ENCODE peak calls at places on chromosomes 6 and 20, in four cellular contexts. One of them, this sample, is unnamed.

GRCh38 chr20:47263502-47264084 is 92.9 kb downstream of the ZMYND8 start:
- DNase-seq in neuronal stem cell: no peak
- DNase-seq in H1: no peak
- DNase-seq in IMR-90: no peak
- DNase-seq in this sample: no peak

GRCh38 chr6:13300649-13301590 is 27.4 kb downstream of the TBC1D7 start:
- DNase-seq in IMR-90: no peak
- DNase-seq in H1: peak; percentile 29
- DNase-seq in neuronal stem cell: no peak
- DNase-seq in this sample: no peak

GRCh38 chr6:84681693-84682326 is 82.6 kb downstream of the TBX18 start:
- DNase-seq in neuronal stem cell: no peak
- DNase-seq in H1: no peak
- DNase-seq in IMR-90: no peak
- DNase-seq in this sample: no peak

GRCh38 chr6:7243188-7243942 is 69.6 kb downstream of the SSR1 start:
- DNase-seq in IMR-90: peak; percentile 64
- DNase-seq in H1: peak; percentile 57
- DNase-seq in neuronal stem cell: peak; percentile 74
- DNase-seq in this sample: peak; percentile 80

GRCh38 chr20:5827098-5827853 is 77.1 kb downstream of the SHLD1 start:
- DNase-seq in IMR-90: no peak
- DNase-seq in neuronal stem cell: no peak
- DNase-seq in H1: no peak
- DNase-seq in this sample: no peak

GRCh38 chr6:47230579-47230978 is 79.1 kb downstream of the TNFRSF21 start:
- DNase-seq in H1: no peak
- DNase-seq in neuronal stem cell: no peak
- DNase-seq in IMR-90: no peak
- DNase-seq in this sample: no peak

GRCh38 chr6:81621816-81622395 is 130.6 kb downstream of the TENT5A start:
- DNase-seq in H1: no peak
- DNase-seq in IMR-90: peak; percentile 52
- DNase-seq in neuronal stem cell: no peak
- DNase-seq in this sample: no peak

GRCh38 chr20:11144114-11144513 is 470.3 kb upstream of the JAG1 start:
- DNase-seq in neuronal stem cell: no peak
- DNase-seq in IMR-90: peak; percentile 93
- DNase-seq in H1: no peak
- DNase-seq in this sample: peak; percentile 10

GRCh38 chr20:18853946-18854646 is 40.5 kb downstream of the SCP2D1 start:
- DNase-seq in IMR-90: no peak
- DNase-seq in H1: no peak
- DNase-seq in neuronal stem cell: no peak
- DNase-seq in this sample: no peak

GRCh38 chr6:100446922-100447899 is 17.5 kb downstream of the SIM1 start:
- DNase-seq in IMR-90: no peak
- DNase-seq in neuronal stem cell: peak; percentile 45
- DNase-seq in H1: peak; percentile 69
- DNase-seq in this sample: peak; percentile 32

GRCh38 chr6:166360243-166361079 is 18.1 kb upstream of the SFT2D1 start:
- DNase-seq in neuronal stem cell: no peak
- DNase-seq in IMR-90: peak; percentile 39
- DNase-seq in H1: no peak
- DNase-seq in this sample: peak; percentile 19

GRCh38 chr20:62928246-62928939 is 2.1 kb upstream of the DIDO1 start:
- DNase-seq in IMR-90: no peak
- DNase-seq in H1: no peak
- DNase-seq in neuronal stem cell: no peak
- DNase-seq in this sample: peak; percentile 36

GRCh38 chr6:40996591-40997247 is 42.3 kb downstream of the UNC5CL start:
- DNase-seq in H1: no peak
- DNase-seq in IMR-90: peak; percentile 17
- DNase-seq in neuronal stem cell: peak; percentile 31
- DNase-seq in this sample: peak; percentile 88

GRCh38 chr6:44010411-44011349 is 116.6 kb downstream of the MRPL14 start:
- DNase-seq in H1: no peak
- DNase-seq in neuronal stem cell: no peak
- DNase-seq in IMR-90: peak; percentile 100
- DNase-seq in this sample: peak; percentile 100

GRCh38 chr6:148313483-148313882 is 29.2 kb upstream of the SASH1 start:
- DNase-seq in neuronal stem cell: no peak
- DNase-seq in IMR-90: no peak
- DNase-seq in H1: no peak
- DNase-seq in this sample: no peak

GRCh38 chr6:63452117-63452516 is 120.2 kb upstream of the LOC128125822 start:
- DNase-seq in neuronal stem cell: no peak
- DNase-seq in IMR-90: no peak
- DNase-seq in H1: no peak
- DNase-seq in this sample: peak; percentile 52

GRCh38 chr20:3804254-3804751 is 8.2 kb downstream of the CDC25B start:
- DNase-seq in IMR-90: no peak
- DNase-seq in H1: no peak
- DNase-seq in neuronal stem cell: no peak
- DNase-seq in this sample: no peak

GRCh38 chr6:166369741-166370140 is 13.0 kb downstream of the MPC1 start:
- DNase-seq in H1: no peak
- DNase-seq in neuronal stem cell: no peak
- DNase-seq in IMR-90: no peak
- DNase-seq in this sample: no peak

GRCh38 chr6:119328254-119328653 is 21.3 kb downstream of the MAN1A1 start:
- DNase-seq in IMR-90: no peak
- DNase-seq in H1: no peak
- DNase-seq in neuronal stem cell: no peak
- DNase-seq in this sample: no peak

GRCh38 chr6:101918476-101918875 is 525.0 kb downstream of the GRIK2 start:
- DNase-seq in neuronal stem cell: no peak
- DNase-seq in H1: no peak
- DNase-seq in IMR-90: no peak
- DNase-seq in this sample: no peak

GRCh38 chr6:74467533-74468215 is 738.2 kb downstream of the COL12A1 start:
- DNase-seq in H1: no peak
- DNase-seq in neuronal stem cell: no peak
- DNase-seq in IMR-90: peak; percentile 32
- DNase-seq in this sample: peak; percentile 50

GRCh38 chr20:56574531-56575142 is 41.6 kb downstream of the FAM209B start:
- DNase-seq in H1: no peak
- DNase-seq in neuronal stem cell: no peak
- DNase-seq in IMR-90: no peak
- DNase-seq in this sample: no peak

GRCh38 chr6:44100088-44100550 is 27.1 kb downstream of the MRPL14 start:
- DNase-seq in H1: no peak
- DNase-seq in IMR-90: peak; percentile 37
- DNase-seq in neuronal stem cell: no peak
- DNase-seq in this sample: peak; percentile 58

GRCh38 chr6:113732384-113732966 is 124.7 kb upstream of the MARCKS start:
- DNase-seq in neuronal stem cell: peak; percentile 60
- DNase-seq in IMR-90: peak; percentile 14
- DNase-seq in H1: peak; percentile 28
- DNase-seq in this sample: peak; percentile 45

GRCh38 chr6:2476376-2476775 is 231.0 kb upstream of the GMDS start:
- DNase-seq in IMR-90: no peak
- DNase-seq in neuronal stem cell: no peak
- DNase-seq in H1: no peak
- DNase-seq in this sample: no peak

GRCh38 chr6:169738204-169738971 is 13.0 kb downstream of the DYNLT2 start:
- DNase-seq in H1: no peak
- DNase-seq in neuronal stem cell: no peak
- DNase-seq in IMR-90: no peak
- DNase-seq in this sample: no peak

GRCh38 chr6:26594730-26595632 is 1.8 kb upstream of the ABT1 start:
- DNase-seq in IMR-90: peak; percentile 86
- DNase-seq in neuronal stem cell: peak; percentile 47
- DNase-seq in H1: peak; percentile 85
- DNase-seq in this sample: peak; percentile 62

GRCh38 chr6:39236742-39237141 is 7.5 kb upstream of the KCNK5 start:
- DNase-seq in neuronal stem cell: no peak
- DNase-seq in H1: no peak
- DNase-seq in IMR-90: no peak
- DNase-seq in this sample: no peak

GRCh38 chr6:150409576-150410066 is 40.8 kb downstream of the IYD start:
- DNase-seq in IMR-90: no peak
- DNase-seq in H1: no peak
- DNase-seq in neuronal stem cell: no peak
- DNase-seq in this sample: no peak

GRCh38 chr6:27135087-27135657 is 112.3 kb upstream of the PRSS16 start:
- DNase-seq in neuronal stem cell: no peak
- DNase-seq in IMR-90: no peak
- DNase-seq in H1: no peak
- DNase-seq in this sample: no peak

GRCh38 chr6:169194737-169195136 is 58.9 kb downstream of the THBS2 start:
- DNase-seq in IMR-90: no peak
- DNase-seq in H1: no peak
- DNase-seq in neuronal stem cell: no peak
- DNase-seq in this sample: no peak

GRCh38 chr6:85287654-85288053 is 162.2 kb upstream of the NT5E start:
- DNase-seq in neuronal stem cell: no peak
- DNase-seq in IMR-90: no peak
- DNase-seq in H1: no peak
- DNase-seq in this sample: no peak

GRCh38 chr6:10518461-10519216 is 2.5 kb upstream of the GCNT2 start:
- DNase-seq in neuronal stem cell: no peak
- DNase-seq in H1: no peak
- DNase-seq in IMR-90: peak; percentile 20
- DNase-seq in this sample: peak; percentile 46

GRCh38 chr20:62317167-62317655 is 14.4 kb downstream of the ADRM1 start:
- DNase-seq in H1: no peak
- DNase-seq in neuronal stem cell: no peak
- DNase-seq in IMR-90: no peak
- DNase-seq in this sample: no peak

GRCh38 chr20:11376998-11377397 is 540.7 kb upstream of the BTBD3 start:
- DNase-seq in H1: no peak
- DNase-seq in neuronal stem cell: no peak
- DNase-seq in IMR-90: peak; percentile 90
- DNase-seq in this sample: no peak

GRCh38 chr20:9597547-9597946 is 83.2 kb downstream of the LAMP5 start:
- DNase-seq in IMR-90: no peak
- DNase-seq in H1: no peak
- DNase-seq in neuronal stem cell: no peak
- DNase-seq in this sample: no peak

DNA sequence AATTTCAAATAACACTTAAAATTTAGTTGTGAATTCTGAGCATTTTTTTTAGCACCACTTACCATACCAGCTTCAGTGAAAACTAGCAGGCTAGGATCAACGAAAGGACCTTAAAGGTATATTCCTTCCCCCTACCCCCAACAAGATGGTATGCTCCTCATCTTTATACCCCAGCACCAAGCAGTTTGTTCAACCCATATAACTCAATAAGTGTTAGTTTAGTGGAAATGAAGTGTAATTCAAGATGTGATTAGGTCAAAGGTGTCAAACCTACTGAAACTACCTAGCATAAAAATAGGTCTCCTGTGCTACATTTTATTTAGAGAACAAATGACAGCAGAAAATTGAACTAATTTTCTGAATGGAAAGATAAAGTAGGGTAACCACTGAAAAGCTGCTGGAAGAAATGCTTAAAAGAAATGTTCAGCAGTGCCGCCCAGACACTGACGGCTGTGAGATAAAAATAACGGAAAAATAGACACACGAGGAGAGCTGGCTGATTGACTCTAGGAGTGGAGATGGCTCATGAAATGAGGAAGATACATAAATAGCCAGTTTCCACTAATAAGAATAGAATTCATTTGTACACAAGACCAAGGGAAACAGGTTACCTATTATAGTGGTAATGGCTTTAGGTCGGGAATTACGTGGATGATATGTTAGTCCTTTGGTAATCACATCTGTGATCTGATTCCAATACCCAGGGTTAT is 94.8 kb downstream of the IPCEF1 start:
- DNase-seq in H1: no peak
- DNase-seq in neuronal stem cell: no peak
- DNase-seq in IMR-90: no peak
- DNase-seq in this sample: no peak
- H3K27ac ChIP-seq in H1: no peak overlapping the region
- H3K27ac ChIP-seq in neuronal stem cell: no peak overlapping the region
- H3K27ac ChIP-seq in IMR-90: no peak overlapping the region
- H3K27ac ChIP-seq in this sample: no peak overlapping the region

DNA sequence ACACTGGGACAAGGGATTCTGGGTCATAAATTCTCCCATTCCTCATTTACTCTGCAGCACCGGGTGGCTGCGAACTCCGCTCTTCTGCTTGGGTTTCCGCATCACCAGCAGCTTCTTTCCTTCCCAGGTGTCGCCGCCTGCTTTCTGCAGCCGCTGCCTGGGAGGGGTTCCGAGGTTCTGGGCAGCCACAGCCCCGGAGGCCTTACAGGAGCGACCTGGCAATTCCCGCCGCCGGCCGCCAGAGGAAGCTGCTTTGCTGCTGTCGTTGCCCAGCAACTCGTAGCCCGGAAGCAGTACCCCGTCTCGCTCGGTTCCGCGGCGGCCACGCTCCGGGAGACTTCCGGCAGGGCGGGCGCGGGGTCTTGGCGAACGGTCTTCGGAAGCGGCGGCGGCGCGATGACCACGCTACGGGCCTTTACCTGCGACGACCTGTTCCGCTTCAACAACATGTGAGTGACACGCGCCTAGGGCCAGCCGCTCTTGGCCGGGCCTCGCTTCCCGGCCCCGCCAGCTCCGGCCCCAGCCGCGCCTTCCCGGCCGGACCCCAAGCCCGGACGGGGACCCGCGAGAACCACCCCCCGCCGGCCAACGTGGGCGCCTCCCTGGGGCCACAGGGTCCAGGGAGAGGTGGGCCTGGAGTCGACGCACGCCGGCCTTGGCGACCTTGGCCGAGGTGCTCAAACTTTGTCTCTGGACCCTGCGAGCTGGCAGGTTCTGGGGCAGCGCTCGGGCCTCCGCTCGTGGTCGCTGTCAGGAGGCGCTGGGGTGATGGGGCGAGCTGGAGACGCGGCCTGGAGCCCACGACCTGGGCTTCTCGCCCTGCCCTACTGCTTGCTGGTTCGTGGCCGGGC is at the start of gene NAA20:
- DNase-seq in IMR-90: peak; percentile 90
- DNase-seq in H1: peak; percentile 94
- DNase-seq in neuronal stem cell: peak; percentile 81
- DNase-seq in this sample: peak; percentile 93
- H4K8ac ChIP-seq in IMR-90: peak within 1 kb of the TSS; percentile 91
- H4K8ac ChIP-seq in H1: no peak within 1 kb of the TSS
- H4K8ac ChIP-seq in neuronal stem cell: peak within 1 kb of the TSS; percentile 50
- H4K8ac ChIP-seq in this sample: peak within 1 kb of the TSS; percentile 95

DNA sequence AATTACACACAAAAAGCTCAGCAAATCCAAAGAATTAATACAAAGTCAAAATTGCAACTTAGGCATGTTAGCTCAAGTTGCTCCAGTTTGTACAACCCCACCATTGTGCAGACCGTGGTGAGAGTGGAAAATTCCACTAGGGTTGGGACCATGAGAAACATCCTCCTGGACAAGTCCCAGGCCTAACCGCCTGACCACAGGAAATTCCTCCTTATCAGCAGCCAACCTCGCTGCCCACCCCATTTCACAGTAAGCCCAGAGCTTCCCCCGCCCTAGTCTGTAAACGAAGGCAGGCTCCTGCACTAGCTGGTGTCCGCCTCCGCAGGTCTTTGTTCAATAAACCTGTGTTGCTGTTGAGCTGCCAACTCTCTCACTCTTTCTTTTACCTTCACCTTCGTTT is 1023.3 kb downstream of the EYS start:
- DNase-seq in neuronal stem cell: peak; percentile 12
- DNase-seq in IMR-90: peak; percentile 28
- DNase-seq in H1: no peak
- DNase-seq in this sample: peak; percentile 95
- H3K4me2 ChIP-seq in neuronal stem cell: no peak overlapping the region
- H3K4me2 ChIP-seq in IMR-90: no peak overlapping the region
- H3K4me2 ChIP-seq in H1: no peak overlapping the region
- H3K4me2 ChIP-seq in this sample: no peak overlapping the region

GRCh38 chr6:155656024-155656423 is 200.4 kb upstream of the NOX3 start:
- DNase-seq in H1: no peak
- DNase-seq in neuronal stem cell: no peak
- DNase-seq in IMR-90: no peak
- DNase-seq in this sample: no peak
- H3K27ac ChIP-seq in H1: no peak overlapping the region
- H3K27ac ChIP-seq in neuronal stem cell: no peak overlapping the region
- H3K27ac ChIP-seq in IMR-90: no peak overlapping the region
- H3K27ac ChIP-seq in this sample: no peak overlapping the region

This sample was measured in mesenchymal stem cell.